ENCODE peak calls at places on chromosome 21, in seven cellular contexts. L is AG04450; Y is NCI-H1105; S is stimulated activated CD8-positive, alpha-beta memory T cell treated with anti-CD3 and anti-CD28 coated beads, Interleukin-7, amount 100 ng/mL, for 1 hour; C is GM10248; T is brain pericyte; Q is naive thymus-derived CD8-positive, alpha-beta T cell. D is an unnamed sample.

GRCh38 chr21:34878501-34878900 is 170.6 kb downstream of the RUNX1 start:
- DNase-seq in T (no peak), L (no peak), C (no peak), S (no peak), Q (no peak), Y (peak; percentile 44), D (no peak)

GRCh38 chr21:45996311-45997204 is 15.0 kb downstream of the COL6A1 start:
- DNase-seq in Y (no peak), C (no peak), L (no peak), S (no peak), Q (peak; percentile 2), T (no peak), D (no peak)

GRCh38 chr21:42012763-42013329 is 2.7 kb upstream of the ZBTB21 start:
- DNase-seq in C (no peak), Q (no peak), Y (no peak), L (no peak), S (no peak), T (no peak), D (no peak)

GRCh38 chr21:42737969-42738590 is 84.7 kb downstream of the PDE9A start:
- DNase-seq in S (no peak), L (no peak), Y (no peak), T (no peak), C (no peak), Q (no peak), D (peak; percentile 45)

GRCh38 chr21:34020005-34020847 is 53.2 kb upstream of the MRPS6 start:
- DNase-seq in T (no peak), L (no peak), Q (no peak), S (no peak), C (peak; percentile 25), Y (no peak), D (peak; percentile 58)

GRCh38 chr21:38819719-38820147 is 14.0 kb downstream of the ETS2 start:
- DNase-seq in C (no peak), Y (no peak), S (no peak), T (no peak), Q (no peak), L (no peak), D (no peak)

GRCh38 chr21:44285547-44285992 is at the start of gene AIRE:
- DNase-seq in S (no peak), Y (no peak), T (no peak), Q (no peak), L (no peak), C (no peak), D (no peak)

GRCh38 chr21:18253252-18253651 is 8.6 kb downstream of the CHODL start:
- DNase-seq in T (no peak), Y (no peak), Q (no peak), S (no peak), L (no peak), C (no peak), D (no peak)

GRCh38 chr21:21200103-21200938 is 202.1 kb downstream of the NCAM2 start:
- DNase-seq in Q (no peak), Y (no peak), S (no peak), L (peak; percentile 93), C (no peak), T (peak; percentile 61), D (no peak)

GRCh38 chr21:42654913-42655796 is 1.7 kb downstream of the PDE9A start:
- DNase-seq in Y (no peak), C (no peak), S (no peak), Q (no peak), L (no peak), T (no peak), D (no peak)

GRCh38 chr21:37827878-37828277 is 88.4 kb downstream of the KCNJ6 start:
- DNase-seq in T (no peak), C (no peak), Y (no peak), Q (no peak), S (no peak), L (no peak), D (no peak)

GRCh38 chr21:32299695-32300094 is 1.0 kb downstream of the MRAP start:
- DNase-seq in L (no peak), Y (no peak), S (no peak), T (no peak), C (no peak), Q (no peak), D (no peak)

GRCh38 chr21:14452031-14452778 is 69.3 kb upstream of the HSPA13 start:
- DNase-seq in L (no peak), Q (no peak), T (no peak), S (no peak), Y (no peak), C (no peak), D (no peak)

GRCh38 chr21:36773111-36773510 is 74.2 kb downstream of the SIM2 start:
- DNase-seq in L (peak; percentile 68), T (no peak), Q (no peak), Y (peak; percentile 54), S (no peak), C (no peak), D (no peak)

GRCh38 chr21:39676054-39676771 is 63.5 kb downstream of the B3GALT5 start:
- DNase-seq in S (no peak), T (no peak), Y (peak; percentile 82), L (no peak), C (no peak), Q (no peak), D (no peak)

GRCh38 chr21:27320868-27321267 is 354.0 kb upstream of the ADAMTS5 start:
- DNase-seq in S (no peak), L (no peak), T (no peak), Y (no peak), Q (no peak), C (no peak), D (no peak)

GRCh38 chr21:20570824-20571232 is 427.4 kb upstream of the NCAM2 start:
- DNase-seq in C (no peak), Q (no peak), Y (no peak), L (no peak), T (no peak), S (no peak), D (no peak)

GRCh38 chr21:37220433-37220980 is 46.6 kb downstream of the VPS26C start:
- DNase-seq in T (no peak), Q (no peak), S (no peak), L (no peak), Y (no peak), C (peak; percentile 45), D (no peak)

GRCh38 chr21:29208666-29209059 is 78.2 kb downstream of the MAP3K7CL start:
- DNase-seq in S (no peak), Y (no peak), T (no peak), C (no peak), Q (no peak), L (peak; percentile 46), D (peak; percentile 20)